ENCODE peak calls at places on chromosomes 7 and 10, in five cellular contexts. H, B, D, L and M are unnamed samples.

GRCh38 chr7:130904031-130904757 is 170.2 kb upstream of the KLF14 start:
- DNase-seq in L (peak; percentile 85), D (peak; percentile 94), B (no peak), H (peak; percentile 37), M (no peak)

GRCh38 chr10:120587061-120587460 is 130.0 kb downstream of the PLPP4 start:
- DNase-seq in L (no peak), D (no peak), B (no peak), H (no peak), M (no peak)

GRCh38 chr7:82331234-82331633 is 112.3 kb downstream of the CACNA2D1 start:
- DNase-seq in B (no peak), L (no peak), H (no peak), D (no peak), M (no peak)

GRCh38 chr7:36615877-36616276 is 108.4 kb downstream of the AOAH start:
- DNase-seq in H (no peak), D (no peak), B (no peak), L (no peak), M (peak; percentile 23)

GRCh38 chr7:153297141-153297540 is 537.6 kb downstream of the ACTR3B start:
- DNase-seq in L (no peak), B (no peak), H (no peak), D (no peak), M (no peak)

GRCh38 chr7:156897673-156898072 is 4.7 kb upstream of the LMBR1 start:
- DNase-seq in L (no peak), B (no peak), H (no peak), D (peak; percentile 61), M (no peak)

GRCh38 chr7:101667959-101668358 is 38.9 kb upstream of the MYL10 start:
- DNase-seq in B (no peak), L (no peak), H (no peak), D (no peak), M (no peak)

GRCh38 chr7:134014935-134015334 is 112.2 kb upstream of the LRGUK start:
- DNase-seq in D (no peak), B (no peak), L (no peak), H (no peak), M (no peak)

GRCh38 chr10:76082232-76082631 is 650.8 kb downstream of the LRMDA start:
- DNase-seq in B (no peak), D (no peak), H (no peak), L (no peak), M (no peak)

GRCh38 chr10:31296754-31297153 is 22.3 kb upstream of the ZEB1 start:
- DNase-seq in D (no peak), L (no peak), H (no peak), B (no peak), M (no peak)

GRCh38 chr7:130912910-130913720 is 179.1 kb upstream of the KLF14 start:
- DNase-seq in B (no peak), L (peak; percentile 71), D (peak; percentile 91), H (no peak), M (no peak)

GRCh38 chr7:122652851-122653250 is 46.1 kb downstream of the RNF133 start:
- DNase-seq in D (no peak), L (no peak), H (no peak), B (no peak), M (no peak)

GRCh38 chr10:16717617-16718395 is 99.4 kb downstream of the RSU1 start:
- DNase-seq in D (no peak), B (no peak), L (no peak), H (no peak), M (no peak)

GRCh38 chr10:46229144-46229563 is 57.6 kb upstream of the ANTXRL start:
- DNase-seq in B (peak; percentile 86), H (peak; percentile 84), L (peak; percentile 46), D (peak; percentile 56), M (peak; percentile 68)

GRCh38 chr7:10346032-10346431 is 627.6 kb upstream of the PHF14 start:
- DNase-seq in B (no peak), H (no peak), D (no peak), L (no peak), M (no peak)

GRCh38 chr7:5212633-5213285 is 22.7 kb downstream of the WIPI2 start:
- DNase-seq in B (no peak), H (no peak), L (no peak), D (no peak), M (no peak)

GRCh38 chr10:11831520-11831951 is 8.4 kb downstream of the PROSER2 start:
- DNase-seq in L (peak; percentile 70), B (no peak), H (no peak), D (no peak), M (no peak)

GRCh38 chr7:134660961-134661376 is 14.3 kb downstream of the BPGM start:
- DNase-seq in D (no peak), B (no peak), L (no peak), H (no peak), M (no peak)

GRCh38 chr7:155211761-155212160 is 85.9 kb upstream of the INSIG1 start:
- DNase-seq in D (no peak), H (no peak), L (no peak), B (no peak), M (no peak)

GRCh38 chr7:123749537-123749857 is 694 bp upstream of the WASL start:
- DNase-seq in L (peak; percentile 68), B (no peak), H (no peak), D (peak; percentile 82), M (no peak)

GRCh38 chr7:135817576-135817975 is 69.0 kb upstream of the FAM180A start:
- DNase-seq in D (no peak), H (no peak), L (no peak), B (no peak), M (no peak)

GRCh38 chr7:149478754-149479153 is 17.9 kb upstream of the ZNF777 start:
- DNase-seq in H (no peak), D (no peak), B (no peak), L (no peak), M (no peak)

GRCh38 chr7:78197447-78197846 is 398.9 kb downstream of the PHTF2 start:
- DNase-seq in L (no peak), B (no peak), H (no peak), D (no peak), M (no peak)

GRCh38 chr10:133129151-133129853 is 30.7 kb upstream of the KNDC1 start:
- DNase-seq in H (no peak), B (no peak), D (no peak), L (no peak), M (no peak)

GRCh38 chr7:50826371-50827172 is 43.9 kb upstream of the GRB10 start:
- DNase-seq in D (peak; percentile 90), H (no peak), L (peak; percentile 78), B (no peak), M (no peak)

GRCh38 chr7:94394058-94394398 is 667 bp upstream of the COL1A2 start:
- DNase-seq in D (no peak), L (no peak), B (peak; percentile 79), H (peak; percentile 11), M (no peak)

GRCh38 chr10:104076743-104077160 is 8.9 kb downstream of the COL17A1 start:
- DNase-seq in B (no peak), L (no peak), D (no peak), H (no peak), M (no peak)

GRCh38 chr10:83986800-83987199 is 152.5 kb upstream of the GHITM start:
- DNase-seq in H (no peak), D (no peak), L (no peak), B (no peak), M (no peak)

GRCh38 chr10:12463459-12463838 is 114.1 kb downstream of the CAMK1D start:
- DNase-seq in H (no peak), B (no peak), D (no peak), L (no peak), M (no peak)

GRCh38 chr7:114789942-114790341 is 132.0 kb upstream of the MDFIC start:
- DNase-seq in L (no peak), D (no peak), B (no peak), H (no peak), M (no peak)

GRCh38 chr7:78198756-78199155 is 400.2 kb downstream of the PHTF2 start:
- DNase-seq in D (no peak), B (no peak), L (no peak), H (no peak), M (no peak)

DNA sequence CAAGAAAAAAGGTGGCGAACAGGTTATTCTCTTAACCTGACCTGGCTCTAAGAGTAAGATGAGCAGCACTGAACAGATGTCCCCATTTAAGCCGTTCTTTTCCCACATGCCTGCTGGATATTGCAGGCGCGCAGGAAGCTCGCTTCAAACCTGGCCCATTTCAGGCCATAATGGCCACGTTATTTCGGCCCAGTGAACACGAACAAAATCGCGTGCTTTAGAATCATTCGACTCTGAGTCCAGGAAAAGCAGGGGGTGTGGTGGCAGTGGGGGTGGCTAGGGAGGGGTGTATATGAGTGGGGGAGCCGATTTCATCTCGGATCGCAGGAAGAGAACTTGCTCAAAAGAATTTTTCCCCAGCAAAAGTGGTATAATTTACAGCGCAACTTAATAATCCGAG is 6.6 kb upstream of the SP8 start:
- DNase-seq in H (no peak), D (no peak), B (no peak), L (no peak), M (no peak)
- TF ChIP-seq USF2 in H (no peak), D (no peak), B (no peak), L (no peak), M (no peak)

GRCh38 chr10:4851846-4852245 is 25.8 kb downstream of the AKR1E2 start:
- DNase-seq in D (no peak), L (no peak), B (no peak), H (no peak), M (no peak)
- TF ChIP-seq JUN in D (no peak), L (no peak), B (no peak), H (no peak), M (no peak)

DNA sequence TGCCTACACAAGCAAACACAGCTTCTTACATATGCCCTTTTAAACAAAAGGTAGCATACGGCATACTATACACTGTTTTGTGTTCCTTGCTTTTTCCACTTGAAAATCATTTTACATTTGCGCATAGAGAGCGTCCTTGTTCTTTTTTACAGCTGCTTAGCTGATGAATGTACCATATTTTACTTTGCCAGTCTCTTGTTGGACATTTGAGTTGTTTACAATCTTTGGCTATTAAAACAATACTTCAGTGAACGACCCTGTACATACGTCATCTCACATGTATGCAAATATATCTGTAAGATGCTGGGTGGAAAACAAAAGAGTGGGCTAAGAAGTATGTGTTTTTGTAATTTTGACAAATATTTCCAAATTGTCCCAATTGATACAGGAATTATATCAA is 7.7 kb downstream of the GOT1 start:
- DNase-seq in L (no peak), D (no peak), H (no peak), B (no peak), M (no peak)
- TF ChIP-seq USF2 in L (no peak), D (no peak), H (no peak), B (no peak), M (no peak)

DNA sequence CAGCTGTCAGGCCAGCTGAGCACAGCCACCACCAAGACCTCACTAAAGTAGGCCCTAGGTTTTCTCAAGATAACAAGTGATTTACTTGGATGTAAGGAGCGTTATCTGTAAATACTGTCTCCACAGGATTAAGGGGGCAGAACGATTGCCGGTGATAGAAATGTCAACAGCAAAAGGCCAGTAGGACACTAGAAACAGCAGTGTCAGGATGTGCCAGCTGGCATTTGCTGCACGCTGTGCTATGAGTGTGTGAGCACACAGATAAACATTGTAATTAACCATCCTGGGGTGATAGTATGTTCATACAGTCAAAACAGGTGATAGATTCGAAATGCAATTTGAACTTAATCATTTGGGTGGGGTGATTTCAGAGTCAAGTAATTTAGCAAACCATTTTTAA is 36.2 kb upstream of the NOBOX start:
- DNase-seq in H (no peak), L (no peak), D (no peak), B (no peak), M (no peak)
- TF ChIP-seq JUN in H (no peak), L (no peak), D (no peak), B (no peak), M (no peak)